ENCODE peak calls at places on chromosome 11, in four cellular contexts. Z, K, T and V are unnamed samples.

GRCh38 chr11:28461338-28461737 is 353.1 kb downstream of the METTL15 start:
- DNase-seq in Z (peak), K (no peak), T (no peak), V (peak)

GRCh38 chr11:16946477-16947282 is 67.5 kb downstream of the PLEKHA7 start:
- DNase-seq in Z (no peak), K (no peak), T (peak), V (no peak)

GRCh38 chr11:115530752-115531151 is 26.5 kb upstream of the CADM1 start:
- DNase-seq in Z (no peak), K (no peak), T (no peak), V (no peak)

GRCh38 chr11:130480721-130481140 is 32.3 kb downstream of the ADAMTS15 start:
- DNase-seq in Z (peak), K (no peak), T (no peak), V (peak)

GRCh38 chr11:34342008-34342533 is 15.7 kb downstream of the ABTB2 start:
- DNase-seq in Z (peak), K (no peak), T (no peak), V (no peak)

GRCh38 chr11:121323208-121323607 is 30.6 kb downstream of the SC5D start:
- DNase-seq in Z (no peak), K (no peak), T (no peak), V (no peak)

GRCh38 chr11:72723508-72723907 is 28.7 kb downstream of the ARAP1 start:
- DNase-seq in Z (no peak), K (no peak), T (no peak), V (no peak)

GRCh38 chr11:13188179-13188578 is 89.4 kb upstream of the BMAL1 start:
- DNase-seq in Z (no peak), K (no peak), T (no peak), V (no peak)

GRCh38 chr11:35040221-35040942 is 98.6 kb upstream of the CD44 start:
- DNase-seq in Z (peak), K (no peak), T (peak), V (no peak)

GRCh38 chr11:70790671-70791300 is 392.5 kb downstream of the CTTN start:
- DNase-seq in Z (no peak), K (no peak), T (no peak), V (no peak)

GRCh38 chr11:84396521-84396920 is 1110.4 kb upstream of the CCDC90B start:
- DNase-seq in Z (no peak), K (no peak), T (no peak), V (no peak)

GRCh38 chr11:1734571-1735081 is 15.8 kb downstream of the IFITM10 start:
- DNase-seq in Z (no peak), K (no peak), T (no peak), V (no peak)

GRCh38 chr11:42043312-42043711 is 583.9 kb upstream of the LRRC4C start:
- DNase-seq in Z (no peak), K (no peak), T (no peak), V (peak)

GRCh38 chr11:69840371-69841169 is 21.4 kb upstream of the FGF3 start:
- DNase-seq in Z (no peak), K (no peak), T (no peak), V (no peak)

GRCh38 chr11:11261629-11262028 is 91.4 kb downstream of the CSNK2A3 start:
- DNase-seq in Z (no peak), K (no peak), T (peak), V (no peak)

GRCh38 chr11:17786824-17787525 is 52.4 kb downstream of the KCNC1 start:
- DNase-seq in Z (peak), K (no peak), T (no peak), V (no peak)

GRCh38 chr11:85787809-85788805 is 22.8 kb downstream of the SYTL2 start:
- DNase-seq in Z (peak), K (no peak), T (no peak), V (peak)

GRCh38 chr11:114147389-114148382 is 88.2 kb downstream of the ZBTB16 start:
- DNase-seq in Z (no peak), K (peak), T (no peak), V (peak)

GRCh38 chr11:85759915-85760314 is 51.0 kb downstream of the SYTL2 start:
- DNase-seq in Z (peak), K (no peak), T (no peak), V (no peak)

GRCh38 chr11:70206226-70206785 is 3.2 kb downstream of the FADD start:
- DNase-seq in Z (no peak), K (no peak), T (no peak), V (no peak)

GRCh38 chr11:16239130-16240105 is 116.9 kb downstream of the SOX6 start:
- DNase-seq in Z (peak), K (no peak), T (no peak), V (no peak)

GRCh38 chr11:102604011-102604410 is 21.1 kb downstream of the MMP20 start:
- DNase-seq in Z (no peak), K (no peak), T (no peak), V (no peak)

GRCh38 chr11:130155106-130155505 is 4.5 kb upstream of the ST14 start:
- DNase-seq in Z (no peak), K (no peak), T (no peak), V (no peak)

GRCh38 chr11:12845739-12846358 is 163.3 kb upstream of the RASSF10 start:
- DNase-seq in Z (peak), K (peak), T (no peak), V (peak)

GRCh38 chr11:35584321-35584720 is 33.9 kb upstream of the FJX1 start:
- DNase-seq in Z (peak), K (no peak), T (no peak), V (no peak)

GRCh38 chr11:127643659-127644058 is 643.1 kb upstream of the KIRREL3 start:
- DNase-seq in Z (no peak), K (no peak), T (no peak), V (no peak)

GRCh38 chr11:22130462-22131053 is 62.3 kb upstream of the ANO5 start:
- DNase-seq in Z (no peak), K (no peak), T (no peak), V (no peak)

GRCh38 chr11:124069429-124070401 is 28.6 kb upstream of the OR10G7 start:
- DNase-seq in Z (peak), K (peak), T (peak), V (peak)

GRCh38 chr11:64084962-64085710 is 49.4 kb downstream of the FLRT1 start:
- DNase-seq in Z (no peak), K (no peak), T (no peak), V (no peak)

GRCh38 chr11:71252434-71252781 is at the start of gene SHANK2:
- DNase-seq in Z (no peak), K (no peak), T (no peak), V (no peak)

GRCh38 chr11:80872116-80872728 is 1431.4 kb upstream of the TENM4 start:
- DNase-seq in Z (no peak), K (no peak), T (no peak), V (no peak)

GRCh38 chr11:111408789-111409727 is 30.0 kb upstream of the POU2AF1 start:
- DNase-seq in Z (peak), K (no peak), T (peak), V (no peak)

GRCh38 chr11:32531528-32531927 is 52.1 kb upstream of the EIF3M start:
- DNase-seq in Z (peak), K (no peak), T (no peak), V (no peak)

GRCh38 chr11:46519351-46519750 is 74.5 kb downstream of the AMBRA1 start:
- DNase-seq in Z (no peak), K (no peak), T (no peak), V (no peak)

GRCh38 chr11:104275992-104276391 is 112.0 kb upstream of the PDGFD start:
- DNase-seq in Z (peak), K (no peak), T (no peak), V (no peak)

GRCh38 chr11:95559899-95560298 is 229.7 kb downstream of the FAM76B start:
- DNase-seq in Z (no peak), K (no peak), T (no peak), V (no peak)

GRCh38 chr11:35671396-35672127 is 9.0 kb downstream of the TRIM44 start:
- DNase-seq in Z (no peak), K (no peak), T (no peak), V (no peak)

GRCh38 chr11:113188433-113188834 is 125.9 kb upstream of the TTC12 start:
- DNase-seq in Z (no peak), K (no peak), T (peak), V (no peak)

GRCh38 chr11:123219066-123219697 is 24.1 kb upstream of the CLMP start:
- DNase-seq in Z (peak), K (no peak), T (no peak), V (no peak)

DNA sequence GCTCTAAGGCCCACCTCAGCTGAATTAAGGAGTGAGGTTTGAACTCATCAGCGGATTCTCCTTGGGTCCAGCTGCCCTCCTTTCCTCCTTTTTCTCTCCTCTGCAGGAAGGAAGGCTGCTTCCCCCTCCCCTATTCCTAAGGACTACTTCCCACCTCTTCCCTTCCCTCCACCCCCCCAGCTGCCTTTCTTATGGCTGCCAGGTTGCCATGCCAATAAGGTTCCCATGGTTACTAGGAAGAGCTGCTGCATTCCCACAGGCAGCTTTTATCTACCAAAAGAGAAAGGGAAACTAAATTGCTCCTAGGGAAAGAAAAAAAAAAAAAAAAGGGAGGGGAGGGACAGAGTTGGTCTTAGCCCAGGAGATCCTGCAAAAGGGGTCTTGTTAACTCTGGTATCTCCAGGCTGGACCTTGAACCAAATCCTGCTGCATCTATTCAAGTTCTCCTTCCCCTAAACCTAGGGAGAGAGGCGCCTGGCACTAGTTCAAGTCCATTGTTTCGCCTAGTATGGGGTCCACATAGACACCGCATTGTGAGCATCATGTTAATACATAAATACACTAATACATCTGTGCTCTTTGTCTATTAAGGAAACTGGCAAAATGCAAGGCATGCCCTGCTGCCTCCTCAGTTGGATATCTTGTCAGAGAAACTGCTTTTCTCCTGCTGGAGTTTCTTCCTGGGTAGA is 21.2 kb upstream of the FEZ1 start:
- DNase-seq in Z (peak), K (peak), T (no peak), V (peak)
- H3K4me2 ChIP-seq in Z (peak), K (peak), T (no peak), V (no peak)

DNA sequence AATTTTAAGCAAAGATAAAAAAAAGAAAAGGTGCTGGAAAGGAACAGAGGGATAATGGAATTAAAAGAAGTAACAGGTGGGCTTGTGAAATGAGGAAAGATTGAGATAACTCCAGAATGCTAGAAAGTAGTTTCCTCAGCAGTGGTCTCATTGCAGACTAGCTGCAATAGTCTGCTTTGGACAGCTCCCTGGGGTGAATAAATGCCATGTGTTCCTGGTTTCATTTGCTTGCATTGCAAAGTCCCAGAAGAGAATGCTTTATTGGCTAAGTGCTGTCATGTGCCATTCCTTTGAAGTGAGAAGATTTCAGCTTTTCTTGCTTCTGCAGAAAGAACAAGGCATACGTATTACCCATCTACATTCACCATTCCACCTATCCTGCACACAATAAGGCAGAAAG is 478.8 kb upstream of the RAG2 start:
- DNase-seq in Z (no peak), K (no peak), T (no peak), V (no peak)
- H3K27ac ChIP-seq in Z (no peak), K (no peak), T (no peak), V (no peak)

GRCh38 chr11:100726709-100727108 is 39.6 kb downstream of the ARHGAP42 start:
- DNase-seq in Z (no peak), K (no peak), T (no peak), V (no peak)

GRCh38 chr11:100732949-100733348 is 45.9 kb downstream of the ARHGAP42 start:
- DNase-seq in Z (no peak), K (no peak), T (no peak), V (no peak)

GRCh38 chr11:100731471-100731870 is 44.4 kb downstream of the ARHGAP42 start:
- DNase-seq in Z (no peak), K (no peak), T (no peak), V (no peak)

GRCh38 chr11:100730266-100730665 is 43.2 kb downstream of the ARHGAP42 start:
- DNase-seq in Z (peak), K (no peak), T (no peak), V (no peak)

GRCh38 chr11:100727410-100727809 is 40.3 kb downstream of the ARHGAP42 start:
- DNase-seq in Z (no peak), K (no peak), T (no peak), V (no peak)
- TF ChIP-seq FOS in Z (no peak), K (no peak), T (no peak), V (no peak)

GRCh38 chr11:66116576-66117361 is 46.7 kb downstream of the PACS1 start:
- DNase-seq in Z (no peak), K (no peak), T (no peak), V (no peak)
- H3K4me2 ChIP-seq in Z (no peak), K (no peak), T (peak), V (no peak)

GRCh38 chr11:126281666-126282175 is 1.2 kb upstream of the TIRAP start:
- DNase-seq in Z (no peak), K (no peak), T (no peak), V (no peak)

GRCh38 chr11:126282742-126283591 is at the start of gene TIRAP:
- DNase-seq in Z (peak), K (peak), T (no peak), V (peak)

GRCh38 chr11:126280595-126280994 is 2.3 kb upstream of the TIRAP start:
- DNase-seq in Z (no peak), K (no peak), T (no peak), V (no peak)

GRCh38 chr11:126282361-126282741 is 542 bp upstream of the TIRAP start:
- DNase-seq in Z (peak), K (peak), T (no peak), V (no peak)

DNA sequence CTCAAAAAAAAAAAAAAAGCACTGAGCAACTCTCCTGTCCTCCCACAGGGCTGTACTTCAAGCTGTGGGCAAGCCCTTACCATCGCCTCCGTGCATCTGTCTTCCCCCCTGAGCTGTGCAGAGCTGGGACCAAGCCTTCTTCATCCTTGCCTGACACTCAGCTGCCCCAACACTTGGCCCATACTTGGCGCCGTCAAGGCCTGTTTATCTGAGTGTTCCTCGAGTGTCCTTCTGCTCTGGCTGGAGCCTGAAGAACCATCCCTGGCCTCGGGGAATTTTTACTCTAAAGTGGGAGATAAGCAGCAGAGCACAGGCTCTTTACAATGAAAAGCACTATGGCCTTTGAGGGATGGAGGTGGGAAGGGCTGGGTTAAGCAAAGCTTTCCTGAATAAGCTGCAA is 1.6 kb upstream of the TIRAP start:
- DNase-seq in Z (no peak), K (no peak), T (no peak), V (no peak)
- H3K27ac ChIP-seq in Z (no peak), K (no peak), T (no peak), V (no peak)

DNA sequence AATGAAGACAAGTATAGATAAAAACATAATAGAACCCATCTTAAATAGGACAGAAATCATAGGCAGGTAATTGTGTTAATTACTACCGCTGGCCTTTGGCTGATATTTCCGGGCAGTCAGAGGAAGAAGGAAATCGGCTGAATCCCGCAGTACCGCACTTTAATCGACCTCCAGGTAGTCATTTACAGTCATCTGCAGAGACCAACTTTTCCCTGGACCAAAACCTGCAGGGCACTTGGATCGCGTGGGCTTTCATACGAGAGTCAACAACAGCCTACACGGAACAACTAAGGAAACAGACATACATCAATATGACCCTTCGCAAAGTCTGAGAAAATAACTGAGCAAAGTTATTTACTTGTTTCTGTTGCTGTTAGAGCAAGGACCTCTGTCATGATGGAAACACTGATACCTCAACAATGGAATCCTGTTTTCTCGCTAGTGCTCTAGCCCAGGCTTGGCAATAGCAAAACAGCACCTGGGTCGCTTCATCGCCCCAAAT is 675 bp downstream of the KBTBD3 start:
- DNase-seq in Z (no peak), K (no peak), T (no peak), V (no peak)
- TF ChIP-seq FOS in Z (no peak), K (no peak), T (no peak), V (no peak)

DNA sequence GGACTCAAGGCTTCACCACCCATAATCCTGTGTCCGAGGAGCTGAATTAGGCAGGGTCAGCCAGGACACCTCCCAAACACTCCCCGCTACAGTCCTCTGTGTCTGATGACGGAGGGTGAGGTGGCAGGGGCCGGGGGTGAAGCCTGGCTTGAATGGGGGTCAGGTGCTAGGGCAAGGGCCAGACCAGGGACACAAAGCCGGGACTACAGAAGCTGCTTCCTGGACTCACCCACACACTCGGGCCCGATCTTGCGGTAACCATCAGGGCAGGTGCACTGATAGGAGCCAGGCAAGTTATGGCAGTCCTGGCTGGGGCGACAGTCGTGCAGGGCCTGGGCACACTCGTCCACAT is 2.3 kb downstream of the EFEMP2 start:
- DNase-seq in Z (no peak), K (no peak), T (no peak), V (no peak)
- H3K4me2 ChIP-seq in Z (no peak), K (no peak), T (no peak), V (no peak)